ENCODE peak calls at places on chromosomes 7 and 10, in ten cellular contexts. G is BE2C; O is effector memory CD8-positive, alpha-beta T cell; C is GM23338; W is progenitor cell of endocrine pancreas; R is psoas muscle; M is HuH-7; A is activated T-helper 1 cell treated with anti-CD3 and anti-CD28 coated beads, Interleukin-2, amount 50 U/mL, for 16 hours; E is HEK293T; H is A172. Q is an unnamed sample.

GRCh38 chr10:67087140-67087436 is 161.3 kb downstream of the LRRTM3 start:
- DNase-seq in G (no peak), O (no peak), C (no peak), W (no peak), R (no peak), M (no peak), A (no peak), E (no peak), H (no peak), Q (no peak)

GRCh38 chr10:17606547-17607040 is 10.6 kb downstream of the HACD1 start:
- DNase-seq in G (no peak), O (no peak), C (no peak), W (no peak), R (no peak), M (no peak), A (no peak), E (no peak), H (no peak), Q (no peak)

GRCh38 chr7:156496491-156497264 is 143.9 kb upstream of the RNF32 start:
- DNase-seq in G (no peak), O (no peak), C (no peak), W (no peak), R (no peak), M (peak; percentile 47), A (no peak), E (no peak), H (no peak), Q (no peak)

GRCh38 chr7:80294321-80294720 is 159.7 kb downstream of the GNAI1 start:
- DNase-seq in G (no peak), O (no peak), C (no peak), W (no peak), R (no peak), M (no peak), A (no peak), E (no peak), H (peak; percentile 21), Q (no peak)

GRCh38 chr10:56623064-56623463 is 262.0 kb upstream of the ZWINT start:
- DNase-seq in G (no peak), O (no peak), C (no peak), W (no peak), R (no peak), M (no peak), A (no peak), E (no peak), H (no peak), Q (no peak)

GRCh38 chr10:127884501-127884900 is 8.2 kb downstream of the CLRN3 start:
- DNase-seq in G (no peak), O (no peak), C (no peak), W (no peak), R (no peak), M (no peak), A (no peak), E (no peak), H (no peak), Q (no peak)

GRCh38 chr10:91935886-91936285 is 12.3 kb downstream of the BTAF1 start:
- DNase-seq in G (no peak), O (no peak), C (no peak), W (no peak), R (no peak), M (no peak), A (no peak), E (no peak), H (no peak), Q (no peak)

GRCh38 chr7:70383947-70384475 is 747.9 kb upstream of the GALNT17 start:
- DNase-seq in G (no peak), O (no peak), C (no peak), W (no peak), R (no peak), M (no peak), A (no peak), E (no peak), H (no peak), Q (no peak)

GRCh38 chr10:69902835-69903535 is 101.3 kb downstream of the COL13A1 start:
- DNase-seq in G (no peak), O (no peak), C (no peak), W (no peak), R (peak; percentile 37), M (no peak), A (no peak), E (no peak), H (no peak), Q (no peak)

GRCh38 chr7:93407239-93407638 is 167.3 kb downstream of the CALCR start:
- DNase-seq in G (no peak), O (no peak), C (peak; percentile 30), W (no peak), R (no peak), M (no peak), A (no peak), E (no peak), H (no peak), Q (no peak)

GRCh38 chr10:79084012-79084971 is 15.5 kb downstream of the ZMIZ1 start:
- DNase-seq in G (no peak), O (peak; percentile 19), C (peak; percentile 68), W (no peak), R (peak; percentile 95), M (peak; percentile 45), A (no peak), E (peak; percentile 16), H (peak; percentile 73), Q (no peak)

GRCh38 chr7:79376297-79377025 is 77.0 kb downstream of the MAGI2 start:
- DNase-seq in G (no peak), O (no peak), C (no peak), W (no peak), R (no peak), M (no peak), A (no peak), E (no peak), H (no peak), Q (no peak)

GRCh38 chr7:44965937-44966730 is 12.7 kb downstream of the MYO1G start:
- DNase-seq in G (no peak), O (no peak), C (no peak), W (no peak), R (no peak), M (no peak), A (no peak), E (no peak), H (no peak), Q (no peak)

GRCh38 chr7:43637114-43637806 is 54.4 kb downstream of the STK17A start:
- DNase-seq in G (no peak), O (no peak), C (no peak), W (no peak), R (no peak), M (no peak), A (no peak), E (no peak), H (peak; percentile 82), Q (no peak)

GRCh38 chr7:135207739-135208416 is 3.4 kb downstream of the WDR91 start:
- DNase-seq in G (no peak), O (no peak), C (no peak), W (no peak), R (no peak), M (no peak), A (no peak), E (no peak), H (no peak), Q (no peak)

GRCh38 chr7:132500727-132501410 is 75.4 kb downstream of the PLXNA4 start:
- DNase-seq in G (peak; percentile 62), O (no peak), C (peak; percentile 64), W (no peak), R (peak; percentile 51), M (peak; percentile 33), A (no peak), E (peak; percentile 20), H (peak; percentile 21), Q (no peak)

GRCh38 chr10:36519909-36520308 is 605.5 kb upstream of the ANKRD30A start:
- DNase-seq in G (no peak), O (no peak), C (no peak), W (no peak), R (no peak), M (no peak), A (no peak), E (no peak), H (no peak), Q (no peak)

GRCh38 chr7:47945261-47946015 is 2.8 kb downstream of the PKD1L1 start:
- DNase-seq in G (peak; percentile 81), O (peak; percentile 65), C (peak; percentile 85), W (peak; percentile 58), R (peak; percentile 79), M (peak; percentile 68), A (peak; percentile 69), E (peak; percentile 35), H (peak; percentile 65), Q (peak; percentile 45)

GRCh38 chr7:36261019-36261754 is 108.1 kb downstream of the EEPD1 start:
- DNase-seq in G (no peak), O (no peak), C (no peak), W (no peak), R (no peak), M (no peak), A (no peak), E (no peak), H (no peak), Q (no peak)

GRCh38 chr10:110527731-110528171 is 30.0 kb downstream of the DUSP5 start:
- DNase-seq in G (no peak), O (no peak), C (no peak), W (no peak), R (no peak), M (no peak), A (no peak), E (no peak), H (no peak), Q (no peak)

GRCh38 chr7:50212666-50213621 is 91.6 kb upstream of the IKZF1 start:
- DNase-seq in G (no peak), O (no peak), C (no peak), W (no peak), R (no peak), M (no peak), A (no peak), E (no peak), H (no peak), Q (no peak)

GRCh38 chr10:132859084-132859855 is 73.3 kb upstream of the NKX6-2 start:
- DNase-seq in G (no peak), O (no peak), C (no peak), W (no peak), R (no peak), M (no peak), A (no peak), E (no peak), H (no peak), Q (no peak)

GRCh38 chr10:116815641-116816415 is 33.5 kb upstream of the ENO4 start:
- DNase-seq in G (no peak), O (no peak), C (no peak), W (no peak), R (no peak), M (no peak), A (no peak), E (no peak), H (peak; percentile 23), Q (no peak)

GRCh38 chr10:23337616-23338015 is 7.0 kb downstream of the C10orf67 start:
- DNase-seq in G (no peak), O (no peak), C (no peak), W (no peak), R (no peak), M (no peak), A (no peak), E (no peak), H (no peak), Q (no peak)

GRCh38 chr7:80284848-80285247 is 150.2 kb downstream of the GNAI1 start:
- DNase-seq in G (no peak), O (no peak), C (no peak), W (no peak), R (no peak), M (no peak), A (no peak), E (no peak), H (peak; percentile 39), Q (no peak)

GRCh38 chr7:151244156-151244870 is 4.2 kb downstream of the SMARCD3 start:
- DNase-seq in G (peak; percentile 66), O (peak; percentile 65), C (peak; percentile 85), W (no peak), R (no peak), M (peak; percentile 91), A (no peak), E (peak; percentile 80), H (peak; percentile 45), Q (peak; percentile 35)

GRCh38 chr10:24257588-24257987 is 48.6 kb downstream of the KIAA1217 start:
- DNase-seq in G (no peak), O (no peak), C (no peak), W (no peak), R (no peak), M (no peak), A (no peak), E (no peak), H (no peak), Q (no peak)

GRCh38 chr10:67818323-67818722 is 19.7 kb downstream of the DNAJC12 start:
- DNase-seq in G (no peak), O (no peak), C (no peak), W (no peak), R (no peak), M (no peak), A (no peak), E (no peak), H (peak; percentile 27), Q (no peak)

Q was measured in hippocampal formation.